ENCODE peak calls at places on chromosomes 4 and X, in eight cellular contexts. One of them, this sample, is unnamed.

GRCh38 chr4:175339100-175339707 is 421.0 kb downstream of the ADAM29 start:
- DNase-seq in ELF-1: no peak
- DNase-seq in skeletal muscle cell: peak
- DNase-seq in GM13977: no peak
- DNase-seq in hippocampal formation: no peak
- DNase-seq in activated naive CD4-positive, alpha-beta T cell: no peak
- DNase-seq in Ammon's horn: no peak
- DNase-seq in iPS-NIHi11: no peak
- DNase-seq in this sample: no peak

GRCh38 chrX:106862972-106863688 is 40.0 kb downstream of the RIPPLY1 start:
- DNase-seq in hippocampal formation: no peak
- DNase-seq in activated naive CD4-positive, alpha-beta T cell: no peak
- DNase-seq in Ammon's horn: no peak
- DNase-seq in ELF-1: peak
- DNase-seq in GM13977: peak
- DNase-seq in iPS-NIHi11: peak
- DNase-seq in skeletal muscle cell: no peak
- DNase-seq in this sample: no peak

GRCh38 chr4:3483471-3483921 is 20.4 kb downstream of the DOK7 start:
- DNase-seq in Ammon's horn: peak
- DNase-seq in iPS-NIHi11: no peak
- DNase-seq in hippocampal formation: no peak
- DNase-seq in skeletal muscle cell: no peak
- DNase-seq in GM13977: no peak
- DNase-seq in ELF-1: no peak
- DNase-seq in activated naive CD4-positive, alpha-beta T cell: no peak
- DNase-seq in this sample: no peak

GRCh38 chr4:177008071-177008835 is 215.5 kb upstream of the VEGFC start:
- DNase-seq in GM13977: no peak
- DNase-seq in ELF-1: no peak
- DNase-seq in hippocampal formation: no peak
- DNase-seq in activated naive CD4-positive, alpha-beta T cell: no peak
- DNase-seq in Ammon's horn: no peak
- DNase-seq in skeletal muscle cell: no peak
- DNase-seq in iPS-NIHi11: no peak
- DNase-seq in this sample: no peak

GRCh38 chr4:54213001-54213400 is 16.1 kb upstream of the PDGFRA start:
- DNase-seq in hippocampal formation: no peak
- DNase-seq in GM13977: no peak
- DNase-seq in skeletal muscle cell: no peak
- DNase-seq in Ammon's horn: no peak
- DNase-seq in iPS-NIHi11: no peak
- DNase-seq in ELF-1: no peak
- DNase-seq in activated naive CD4-positive, alpha-beta T cell: no peak
- DNase-seq in this sample: no peak

GRCh38 chr4:15778742-15779231 is 659 bp downstream of the CD38 start:
- DNase-seq in skeletal muscle cell: no peak
- DNase-seq in hippocampal formation: no peak
- DNase-seq in activated naive CD4-positive, alpha-beta T cell: peak
- DNase-seq in GM13977: peak
- DNase-seq in ELF-1: no peak
- DNase-seq in iPS-NIHi11: peak
- DNase-seq in Ammon's horn: peak
- DNase-seq in this sample: no peak

GRCh38 chr4:48945981-48946380 is 39.4 kb upstream of the OCIAD2 start:
- DNase-seq in hippocampal formation: no peak
- DNase-seq in ELF-1: no peak
- DNase-seq in iPS-NIHi11: no peak
- DNase-seq in skeletal muscle cell: no peak
- DNase-seq in Ammon's horn: no peak
- DNase-seq in activated naive CD4-positive, alpha-beta T cell: no peak
- DNase-seq in GM13977: no peak
- DNase-seq in this sample: no peak

GRCh38 chr4:78612398-78613005 is 60.9 kb downstream of the ANXA3 start:
- DNase-seq in iPS-NIHi11: peak
- DNase-seq in GM13977: no peak
- DNase-seq in skeletal muscle cell: no peak
- DNase-seq in activated naive CD4-positive, alpha-beta T cell: no peak
- DNase-seq in Ammon's horn: peak
- DNase-seq in hippocampal formation: peak
- DNase-seq in ELF-1: no peak
- DNase-seq in this sample: peak

GRCh38 chr4:101020956-101021355 is 326.4 kb downstream of the PPP3CA start:
- DNase-seq in GM13977: peak
- DNase-seq in skeletal muscle cell: peak
- DNase-seq in ELF-1: no peak
- DNase-seq in Ammon's horn: no peak
- DNase-seq in activated naive CD4-positive, alpha-beta T cell: no peak
- DNase-seq in iPS-NIHi11: no peak
- DNase-seq in hippocampal formation: no peak
- DNase-seq in this sample: no peak

GRCh38 chr4:168441412-168441811 is 38.9 kb downstream of the DDX60L start:
- DNase-seq in skeletal muscle cell: no peak
- DNase-seq in iPS-NIHi11: no peak
- DNase-seq in ELF-1: no peak
- DNase-seq in GM13977: no peak
- DNase-seq in hippocampal formation: no peak
- DNase-seq in Ammon's horn: no peak
- DNase-seq in activated naive CD4-positive, alpha-beta T cell: no peak
- DNase-seq in this sample: no peak

GRCh38 chr4:3121110-3121509 is 46.6 kb downstream of the HTT start:
- DNase-seq in ELF-1: no peak
- DNase-seq in GM13977: no peak
- DNase-seq in skeletal muscle cell: no peak
- DNase-seq in activated naive CD4-positive, alpha-beta T cell: no peak
- DNase-seq in hippocampal formation: no peak
- DNase-seq in Ammon's horn: no peak
- DNase-seq in iPS-NIHi11: no peak
- DNase-seq in this sample: no peak

GRCh38 chr4:94561249-94562024 is 109.7 kb downstream of the PDLIM5 start:
- DNase-seq in Ammon's horn: no peak
- DNase-seq in ELF-1: no peak
- DNase-seq in iPS-NIHi11: no peak
- DNase-seq in activated naive CD4-positive, alpha-beta T cell: no peak
- DNase-seq in GM13977: no peak
- DNase-seq in hippocampal formation: no peak
- DNase-seq in skeletal muscle cell: no peak
- DNase-seq in this sample: no peak

GRCh38 chrX:52995135-52995973 is 37.0 kb upstream of the FAM156A start:
- DNase-seq in Ammon's horn: peak
- DNase-seq in ELF-1: peak
- DNase-seq in iPS-NIHi11: peak
- DNase-seq in activated naive CD4-positive, alpha-beta T cell: peak
- DNase-seq in hippocampal formation: peak
- DNase-seq in skeletal muscle cell: peak
- DNase-seq in GM13977: peak
- DNase-seq in this sample: peak

GRCh38 chr4:67273676-67274075 is 271.6 kb downstream of the CENPC start:
- DNase-seq in activated naive CD4-positive, alpha-beta T cell: no peak
- DNase-seq in hippocampal formation: no peak
- DNase-seq in skeletal muscle cell: no peak
- DNase-seq in iPS-NIHi11: no peak
- DNase-seq in Ammon's horn: no peak
- DNase-seq in GM13977: no peak
- DNase-seq in ELF-1: peak
- DNase-seq in this sample: no peak

GRCh38 chr4:156931267-156931666 is 40.3 kb downstream of the PDGFC start:
- DNase-seq in hippocampal formation: no peak
- DNase-seq in ELF-1: no peak
- DNase-seq in Ammon's horn: no peak
- DNase-seq in GM13977: no peak
- DNase-seq in iPS-NIHi11: peak
- DNase-seq in skeletal muscle cell: peak
- DNase-seq in activated naive CD4-positive, alpha-beta T cell: no peak
- DNase-seq in this sample: no peak

GRCh38 chrX:14902536-14902935 is 29.3 kb downstream of the MOSPD2 start:
- DNase-seq in iPS-NIHi11: no peak
- DNase-seq in hippocampal formation: peak
- DNase-seq in activated naive CD4-positive, alpha-beta T cell: no peak
- DNase-seq in GM13977: no peak
- DNase-seq in skeletal muscle cell: no peak
- DNase-seq in ELF-1: no peak
- DNase-seq in Ammon's horn: peak
- DNase-seq in this sample: no peak

GRCh38 chr4:146585761-146586333 is 52.8 kb upstream of the POU4F2 start:
- DNase-seq in skeletal muscle cell: peak
- DNase-seq in activated naive CD4-positive, alpha-beta T cell: no peak
- DNase-seq in GM13977: no peak
- DNase-seq in iPS-NIHi11: no peak
- DNase-seq in Ammon's horn: peak
- DNase-seq in ELF-1: no peak
- DNase-seq in hippocampal formation: no peak
- DNase-seq in this sample: no peak

GRCh38 chr4:79851625-79852304 is 221.3 kb downstream of the ANTXR2 start:
- DNase-seq in activated naive CD4-positive, alpha-beta T cell: no peak
- DNase-seq in skeletal muscle cell: no peak
- DNase-seq in Ammon's horn: no peak
- DNase-seq in hippocampal formation: no peak
- DNase-seq in GM13977: no peak
- DNase-seq in iPS-NIHi11: no peak
- DNase-seq in ELF-1: no peak
- DNase-seq in this sample: no peak

GRCh38 chr4:102825261-102826071 is 1.9 kb downstream of the UBE2D3 start:
- DNase-seq in ELF-1: peak
- DNase-seq in Ammon's horn: peak
- DNase-seq in hippocampal formation: peak
- DNase-seq in GM13977: no peak
- DNase-seq in activated naive CD4-positive, alpha-beta T cell: no peak
- DNase-seq in iPS-NIHi11: peak
- DNase-seq in skeletal muscle cell: peak
- DNase-seq in this sample: no peak

GRCh38 chrX:68842781-68843581 is 14.2 kb downstream of the EFNB1 start:
- DNase-seq in skeletal muscle cell: no peak
- DNase-seq in iPS-NIHi11: no peak
- DNase-seq in hippocampal formation: no peak
- DNase-seq in activated naive CD4-positive, alpha-beta T cell: no peak
- DNase-seq in ELF-1: no peak
- DNase-seq in Ammon's horn: no peak
- DNase-seq in GM13977: no peak
- DNase-seq in this sample: no peak

GRCh38 chr4:104394409-104394813 is 100.3 kb downstream of the CXXC4 start:
- DNase-seq in ELF-1: no peak
- DNase-seq in skeletal muscle cell: no peak
- DNase-seq in iPS-NIHi11: no peak
- DNase-seq in Ammon's horn: peak
- DNase-seq in hippocampal formation: peak
- DNase-seq in activated naive CD4-positive, alpha-beta T cell: no peak
- DNase-seq in GM13977: no peak
- DNase-seq in this sample: no peak